ENCODE peak calls at places on chromosomes 11 and 22, in nine cellular contexts. G, O, K, T, A, J, F, R and V are unnamed samples.

GRCh38 chr11:16381177-16381576 is 24.8 kb upstream of the SOX6 start:
- DNase-seq in G (no peak), O (no peak), K (no peak), T (no peak), A (no peak), J (no peak), F (no peak), R (no peak), V (no peak)

GRCh38 chr11:10666976-10667892 is 26.3 kb downstream of the IRAG1 start:
- DNase-seq in G (peak), O (peak), K (no peak), T (no peak), A (no peak), J (no peak), F (no peak), R (no peak), V (peak)

GRCh38 chr11:23903044-23903704 is 593.7 kb upstream of the LUZP2 start:
- DNase-seq in G (peak), O (peak), K (no peak), T (no peak), A (peak), J (no peak), F (no peak), R (no peak), V (peak)

GRCh38 chr11:122808494-122808893 is 29.8 kb upstream of the CRTAM start:
- DNase-seq in G (peak), O (peak), K (no peak), T (no peak), A (no peak), J (no peak), F (no peak), R (no peak), V (peak)

GRCh38 chr22:32693102-32693501 is 108.4 kb upstream of the TIMP3 start:
- DNase-seq in G (peak), O (no peak), K (no peak), T (no peak), A (peak), J (no peak), F (no peak), R (no peak), V (no peak)

GRCh38 chr22:49351761-49352221 is 475.9 kb downstream of the BRD1 start:
- DNase-seq in G (no peak), O (no peak), K (no peak), T (no peak), A (no peak), J (peak), F (no peak), R (no peak), V (no peak)

GRCh38 chr22:17922925-17923898 is 101.1 kb downstream of the MICAL3 start:
- DNase-seq in G (peak), O (peak), K (no peak), T (no peak), A (peak), J (no peak), F (no peak), R (no peak), V (peak)

GRCh38 chr22:31233001-31233400 is 20.9 kb downstream of the LIMK2 start:
- DNase-seq in G (no peak), O (no peak), K (no peak), T (no peak), A (no peak), J (no peak), F (no peak), R (no peak), V (no peak)

GRCh38 chr11:20707876-20708275 is 38.5 kb downstream of the NELL1 start:
- DNase-seq in G (no peak), O (no peak), K (no peak), T (no peak), A (no peak), J (no peak), F (no peak), R (no peak), V (no peak)

GRCh38 chr11:746289-747175 is 732 bp upstream of the TALDO1 start:
- DNase-seq in G (peak), O (peak), K (no peak), T (peak), A (peak), J (no peak), F (no peak), R (peak), V (no peak)